ENCODE peak calls at places on chromosomes 4 and X, in nine cellular contexts. B is stimulated activated naive CD4-positive, alpha-beta T cell; C is iris pigment epithelial cell; Q is T-cell; G is stimulated activated CD4-positive, alpha-beta T cell treated with anti-CD3 and anti-CD28 coated beads, TNF-alpha, amount 100 ng/mL, for 1 hour; F is Kasumi-1; A is activated CD4-positive, alpha-beta T cell treated with anti-CD3 and anti-CD28 coated beads, Interleukin-2, amount 50 U/mL, for 24 hours; O is ovary; T is lower lobe of right lung. X is an unnamed sample.
A peak's percentile ranks its signal among the peaks of the same experiment; 100 is the strongest.

GRCh38 chrX:35098419-35098818 is 155.8 kb downstream of the FAM47B start:
- DNase-seq in B (no peak), C (peak; percentile 10), Q (no peak), G (no peak), F (no peak), A (no peak), O (no peak), T (no peak), X (peak; percentile 7)

GRCh38 chrX:114075073-114075673 is 508.7 kb upstream of the HTR2C start:
- DNase-seq in B (no peak), C (no peak), Q (no peak), G (no peak), F (peak; percentile 1), A (no peak), O (no peak), T (no peak), X (peak; percentile 11)

GRCh38 chr4:84968936-84969335 is 2.4 kb upstream of the WDFY3 start:
- DNase-seq in B (no peak), C (no peak), Q (no peak), G (no peak), F (no peak), A (no peak), O (no peak), T (no peak), X (no peak)

GRCh38 chrX:65673857-65674350 is 6.5 kb downstream of the MSN start:
- DNase-seq in B (no peak), C (no peak), Q (no peak), G (no peak), F (no peak), A (no peak), O (no peak), T (no peak), X (no peak)

GRCh38 chr4:15920723-15921591 is 17.6 kb downstream of the FGFBP1 start:
- DNase-seq in B (no peak), C (peak; percentile 98), Q (no peak), G (no peak), F (no peak), A (no peak), O (no peak), T (peak; percentile 59), X (peak; percentile 71)

GRCh38 chr4:146654648-146654975 is 15.9 kb downstream of the POU4F2 start:
- DNase-seq in B (no peak), C (no peak), Q (no peak), G (no peak), F (peak; percentile 27), A (no peak), O (no peak), T (no peak), X (no peak)

GRCh38 chr4:54277691-54278090 is 48.6 kb downstream of the PDGFRA start:
- DNase-seq in B (no peak), C (peak; percentile 93), Q (no peak), G (no peak), F (peak; percentile 84), A (no peak), O (no peak), T (no peak), X (no peak)

GRCh38 chrX:15525664-15526416 is 25.2 kb downstream of the BMX start:
- DNase-seq in B (no peak), C (no peak), Q (no peak), G (no peak), F (no peak), A (no peak), O (no peak), T (no peak), X (peak; percentile 15)

GRCh38 chrX:42992199-42992943 is 214.4 kb upstream of the PPP1R2C start:
- DNase-seq in B (no peak), C (peak; percentile 13), Q (no peak), G (no peak), F (no peak), A (no peak), O (no peak), T (no peak), X (peak; percentile 38)

GRCh38 chr4:1834047-1834769 is 21.7 kb downstream of the LETM1 start:
- DNase-seq in B (no peak), C (no peak), Q (no peak), G (no peak), F (no peak), A (no peak), O (no peak), T (no peak), X (no peak)

GRCh38 chr4:56909083-56909981 is 1.6 kb downstream of the REST start:
- DNase-seq in B (peak; percentile 53), C (peak; percentile 65), Q (peak; percentile 22), G (no peak), F (peak; percentile 93), A (no peak), O (no peak), T (peak; percentile 73), X (peak; percentile 59)

X was measured in HT-29.